ENCODE peak calls at places on chromosomes 16 and 17, in seven cellular contexts. T, O, H, B, P, K and S are unnamed samples.

GRCh38 chr17:73760186-73760758 is 116.0 kb upstream of the SDK2 start:
- DNase-seq in T (no peak), O (peak), H (no peak), B (peak), P (no peak), K (no peak), S (no peak)

GRCh38 chr16:57578521-57579360 is 36.3 kb downstream of the ADGRG5 start:
- DNase-seq in T (no peak), O (no peak), H (no peak), B (no peak), P (no peak), K (no peak), S (no peak)

GRCh38 chr17:37844158-37844976 is 79.8 kb upstream of the TBC1D3K start:
- DNase-seq in T (peak), O (peak), H (peak), B (peak), P (no peak), K (peak), S (peak)

GRCh38 chr16:383326-384020 is 1.7 kb upstream of the PGAP6 start:
- DNase-seq in T (peak), O (peak), H (peak), B (no peak), P (peak), K (no peak), S (peak)

GRCh38 chr16:67388191-67388590 is 5.1 kb downstream of the TPPP3 start:
- DNase-seq in T (no peak), O (no peak), H (no peak), B (no peak), P (no peak), K (no peak), S (no peak)

GRCh38 chr16:88883117-88883895 is 16.8 kb upstream of the PABPN1L start:
- DNase-seq in T (no peak), O (no peak), H (no peak), B (no peak), P (no peak), K (no peak), S (no peak)

GRCh38 chr16:31183432-31184428 is 3.8 kb downstream of the FUS start:
- DNase-seq in T (no peak), O (no peak), H (no peak), B (no peak), P (no peak), K (no peak), S (no peak)

GRCh38 chr16:84970447-84971127 is 40.7 kb downstream of the ZDHHC7 start:
- DNase-seq in T (peak), O (peak), H (peak), B (peak), P (peak), K (peak), S (peak)

GRCh38 chr16:2236362-2237075 is at the start of gene DNASE1L2:
- DNase-seq in T (no peak), O (peak), H (peak), B (no peak), P (no peak), K (peak), S (no peak)

GRCh38 chr16:11742536-11743307 is at the start of gene TXNDC11:
- DNase-seq in T (peak), O (peak), H (peak), B (peak), P (peak), K (peak), S (peak)

GRCh38 chr16:1197237-1197866 is 27.7 kb downstream of the TPSG1 start:
- DNase-seq in T (no peak), O (no peak), H (no peak), B (no peak), P (no peak), K (no peak), S (no peak)

GRCh38 chr16:11833951-11834695 is 17.2 kb downstream of the RSL1D1 start:
- DNase-seq in T (no peak), O (no peak), H (no peak), B (no peak), P (no peak), K (no peak), S (no peak)

GRCh38 chr16:74825016-74825415 is 50.4 kb upstream of the FA2H start:
- DNase-seq in T (no peak), O (no peak), H (no peak), B (no peak), P (no peak), K (no peak), S (no peak)

GRCh38 chr16:3951861-3952332 is 71.4 kb upstream of the CREBBP start:
- DNase-seq in T (no peak), O (no peak), H (no peak), B (no peak), P (no peak), K (no peak), S (no peak)

GRCh38 chr17:76382305-76382802 is 2.1 kb upstream of the SPHK1 start:
- DNase-seq in T (no peak), O (peak), H (no peak), B (no peak), P (no peak), K (peak), S (no peak)

DNA sequence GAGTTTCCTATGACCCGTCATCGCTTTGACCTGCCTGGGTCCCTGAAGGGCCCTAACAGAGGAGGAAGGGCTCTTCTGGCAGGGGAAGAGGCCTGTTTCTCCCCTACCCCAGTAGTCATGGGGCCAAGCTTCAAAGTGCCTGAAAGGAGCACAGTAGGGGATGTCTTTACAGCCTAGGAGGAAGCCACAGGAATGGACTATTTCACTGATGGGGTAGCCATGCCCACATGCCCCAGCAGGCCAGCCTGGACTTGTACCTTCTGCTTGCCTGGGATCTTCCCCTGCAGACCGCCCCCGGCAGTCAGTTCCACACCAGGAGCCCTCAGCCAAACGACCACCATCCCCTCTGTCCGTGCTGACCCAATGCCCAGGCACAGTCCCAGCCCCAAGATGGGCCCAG is 41.8 kb upstream of the PEMT start:
- DNase-seq in T (no peak), O (no peak), H (no peak), B (no peak), P (no peak), K (no peak), S (no peak)
- H3K4me3 ChIP-seq in T (no peak), O (no peak), H (no peak), B (no peak), P (no peak), K (no peak), S (no peak)

GRCh38 chr17:57424777-57425188 is 168.5 kb downstream of the MSI2 start:
- DNase-seq in T (no peak), O (no peak), H (no peak), B (no peak), P (no peak), K (no peak), S (peak)
- TF ChIP-seq EP300 in T (no peak), O (no peak), H (no peak), B (no peak), P (no peak), K (no peak), S (no peak)

GRCh38 chr16:50372611-50373344 is 4.0 kb upstream of the BRD7 start:
- DNase-seq in T (no peak), O (no peak), H (no peak), B (no peak), P (no peak), K (peak), S (peak)
- TF ChIP-seq POLR2AphosphoS5 in T (no peak), O (no peak), H (peak), B (no peak), P (no peak), K (no peak), S (peak)

GRCh38 chr16:21602785-21603184 is 3.4 kb downstream of the METTL9 start:
- DNase-seq in T (no peak), O (no peak), H (no peak), B (no peak), P (no peak), K (no peak), S (no peak)
- H3K4me3 ChIP-seq in T (no peak), O (no peak), H (no peak), B (no peak), P (no peak), K (no peak), S (no peak)

GRCh38 chr17:68792042-68792685 is 163.0 kb downstream of the ABCA8 start:
- DNase-seq in T (no peak), O (no peak), H (no peak), B (no peak), P (no peak), K (no peak), S (no peak)

GRCh38 chr17:68790931-68791330 is 164.3 kb downstream of the ABCA8 start:
- DNase-seq in T (no peak), O (no peak), H (no peak), B (no peak), P (no peak), K (no peak), S (no peak)

GRCh38 chr17:68790481-68790880 is 164.7 kb downstream of the ABCA8 start:
- DNase-seq in T (no peak), O (no peak), H (no peak), B (no peak), P (no peak), K (no peak), S (no peak)

GRCh38 chr17:68792873-68793272 is 162.3 kb downstream of the ABCA8 start:
- DNase-seq in T (no peak), O (no peak), H (no peak), B (no peak), P (no peak), K (no peak), S (no peak)

GRCh38 chr17:68789203-68789962 is 165.8 kb downstream of the ABCA8 start:
- DNase-seq in T (no peak), O (no peak), H (no peak), B (no peak), P (no peak), K (no peak), S (no peak)
- TF ChIP-seq EP300 in T (no peak), O (no peak), H (no peak), B (no peak), P (no peak), K (no peak), S (no peak)

GRCh38 chr17:4083173-4083572 is 59.7 kb downstream of the ZZEF1 start:
- DNase-seq in T (peak), O (no peak), H (no peak), B (no peak), P (no peak), K (no peak), S (no peak)
- TF ChIP-seq POLR2AphosphoS5 in T (no peak), O (no peak), H (no peak), B (no peak), P (no peak), K (no peak), S (no peak)

DNA sequence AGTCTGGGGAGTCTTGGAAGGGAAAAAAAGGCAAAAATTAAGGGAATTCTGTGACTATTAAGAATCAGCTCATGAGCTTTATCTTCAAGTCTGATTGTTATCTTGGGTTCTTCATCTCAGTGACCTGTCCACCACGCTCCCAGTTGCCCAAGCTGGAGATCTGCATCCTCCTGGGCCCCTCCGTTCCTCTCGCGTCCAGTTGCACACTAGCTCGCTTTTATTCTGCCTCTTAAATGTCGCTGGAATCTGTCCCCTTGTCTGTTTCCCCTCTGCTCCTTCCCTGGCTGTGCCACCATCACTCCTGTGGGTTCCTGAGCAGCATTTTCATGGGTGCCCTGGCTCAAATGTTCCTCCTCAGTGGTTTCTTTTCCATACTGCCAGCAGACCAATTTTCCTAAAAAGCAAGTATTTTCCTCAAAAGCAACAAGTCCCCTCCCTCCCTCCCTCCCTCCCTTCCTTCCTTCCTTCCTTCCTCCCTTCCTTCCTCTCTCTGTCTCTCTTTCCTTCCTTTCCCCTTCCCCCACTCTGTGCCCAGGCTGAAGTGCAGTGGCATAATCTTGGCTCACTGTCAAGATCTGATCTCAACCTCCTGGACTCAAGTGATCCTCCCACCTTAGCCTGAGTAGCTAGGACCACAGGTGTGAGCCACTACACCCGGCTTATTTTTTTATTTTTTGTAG is 1.4 kb downstream of the ENDOV start:
- DNase-seq in T (no peak), O (no peak), H (no peak), B (peak), P (no peak), K (peak), S (no peak)
- H3K4me3 ChIP-seq in T (peak), O (peak), H (peak), B (peak), P (peak), K (peak), S (peak)

GRCh38 chr17:75182319-75182568 is 515 bp downstream of the SUMO2 start:
- DNase-seq in T (no peak), O (no peak), H (peak), B (no peak), P (no peak), K (no peak), S (no peak)
- TF ChIP-seq EP300 in T (no peak), O (no peak), H (no peak), B (no peak), P (no peak), K (no peak), S (no peak)